ENCODE peak calls at places on chromosome 19, in four cellular contexts. W is right atrium auricular region, X is ascending aorta, I is tibial nerve. O is an unnamed sample.

GRCh38 chr19:35557539-35558399 is 5.7 kb downstream of the ATP4A start:
- DNase-seq in X (no peak), I (no peak), W (no peak), O (peak; percentile 55)

GRCh38 chr19:19068659-19069509 is 5.1 kb downstream of the SLC25A42 start:
- DNase-seq in I (no peak), X (no peak), W (no peak), O (no peak)

GRCh38 chr19:55657004-55657747 is 2.3 kb downstream of the U2AF2 start:
- DNase-seq in X (no peak), W (no peak), I (no peak), O (peak; percentile 76)

GRCh38 chr19:6521718-6522646 is 8.8 kb upstream of the TNFSF9 start:
- DNase-seq in W (no peak), I (no peak), X (no peak), O (peak; percentile 58)

GRCh38 chr19:29085630-29086029 is 127.3 kb downstream of the UQCRFS1 start:
- DNase-seq in W (no peak), I (no peak), X (no peak), O (no peak)

GRCh38 chr19:32870154-32870573 is 597 bp upstream of the SLC7A9 start:
- DNase-seq in X (no peak), W (no peak), I (no peak), O (peak; percentile 49)

GRCh38 chr19:56946164-56946563 is 105.6 kb upstream of the PEG3 start:
- DNase-seq in I (no peak), W (no peak), X (no peak), O (no peak)

GRCh38 chr19:38898788-38899446 is 501 bp downstream of the SIRT2 start:
- DNase-seq in W (peak; percentile 61), I (peak; percentile 18), X (no peak), O (no peak)

GRCh38 chr19:30523791-30524190 is 151.6 kb downstream of the ZNF536 start:
- DNase-seq in I (no peak), W (no peak), X (no peak), O (no peak)

GRCh38 chr19:17184381-17184841 is 30.7 kb upstream of the USE1 start:
- DNase-seq in W (no peak), X (no peak), I (no peak), O (no peak)

DNA sequence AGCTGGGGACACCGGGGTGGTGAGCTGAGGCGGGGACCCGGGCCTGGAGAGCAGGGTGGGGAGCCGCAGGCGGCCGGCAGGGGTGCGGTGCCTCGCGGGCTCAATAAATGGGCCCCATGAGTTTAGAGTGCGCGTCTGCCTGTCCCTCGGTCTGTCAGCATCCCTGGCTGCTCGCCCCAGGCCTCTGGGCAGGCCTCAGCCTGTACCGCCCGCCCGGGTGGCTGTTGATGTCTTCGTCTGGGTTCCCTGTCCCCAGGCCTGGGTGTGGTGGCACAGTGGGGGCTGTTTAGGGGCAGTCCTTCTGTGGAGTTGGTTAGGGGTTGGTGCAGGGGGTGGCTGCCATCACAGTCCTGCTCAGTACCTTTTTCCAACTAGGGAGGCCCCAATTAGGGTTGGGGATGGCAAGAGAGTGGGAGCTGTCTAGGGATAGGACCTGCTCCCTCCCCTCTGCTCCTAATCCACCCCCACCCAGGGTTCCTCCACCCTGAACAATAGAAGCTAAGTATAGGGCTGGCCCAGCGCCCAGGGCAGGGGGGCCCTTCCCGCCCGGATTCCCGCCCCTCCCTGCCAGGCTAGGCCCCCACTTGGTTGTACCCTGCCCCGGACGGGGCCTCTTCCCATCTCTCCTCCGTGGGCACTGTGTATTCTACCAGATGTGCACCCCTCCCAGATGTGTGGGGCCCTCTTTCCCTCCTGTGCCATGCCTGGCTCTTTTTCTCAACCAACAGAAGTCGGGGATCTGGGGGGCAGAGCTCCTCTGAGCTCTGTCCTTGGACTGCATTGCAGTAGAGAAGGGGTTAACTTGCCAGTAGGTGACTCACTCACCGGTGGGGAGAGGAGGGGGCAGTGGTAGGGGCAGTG is 12.4 kb downstream of the CIC start:
- DNase-seq in X (peak; percentile 83), I (no peak), W (peak; percentile 76), O (peak; percentile 88)
- H3K4me1 ChIP-seq in X (peaks cover 74% of the 10 kb centered on the region), I (peaks cover 74% of the 10 kb centered on the region), W (peaks cover 83% of the 10 kb centered on the region), O (peaks cover 91% of the 10 kb centered on the region)

DNA sequence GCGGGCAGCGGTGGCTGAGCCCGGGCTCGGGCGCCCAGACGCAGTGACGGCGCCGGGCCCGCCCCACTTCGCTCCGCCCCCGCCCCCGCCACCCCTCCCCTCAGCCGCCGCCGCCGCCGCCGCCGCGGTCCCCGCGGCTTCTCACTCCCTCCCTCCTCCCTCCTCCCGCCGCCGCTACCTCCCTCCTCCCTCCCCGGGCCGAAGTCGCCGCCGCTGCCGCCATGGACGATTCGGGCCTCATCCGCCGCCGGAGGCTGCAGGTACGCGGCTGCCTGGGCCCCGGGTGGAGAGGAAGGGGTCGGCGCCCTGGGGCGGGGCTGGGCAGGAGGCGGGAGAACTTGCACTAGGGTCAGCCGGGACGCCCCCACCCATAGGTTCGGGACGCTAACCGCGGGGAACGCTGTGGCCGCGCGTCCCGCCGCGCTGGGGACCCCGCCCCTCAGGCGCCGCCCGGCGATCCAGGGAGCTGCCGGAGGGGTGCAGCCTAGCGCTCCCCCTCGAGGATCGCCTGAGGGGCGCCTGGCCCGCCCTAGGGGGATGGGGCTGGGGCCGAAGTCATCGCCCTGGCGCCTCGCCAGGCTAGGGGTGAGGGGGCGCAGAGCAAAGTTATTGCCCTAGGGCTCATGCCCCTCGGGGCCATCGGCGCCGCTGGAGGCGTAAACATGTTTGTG is 497 bp downstream of the RTBDN start:
- DNase-seq in I (no peak), X (no peak), W (no peak), O (peak; percentile 87)
- TF ChIP-seq CTCF in I (no peak), X (no peak), W (no peak), O (no peak)

GRCh38 chr19:10766049-10766623 is 48.3 kb downstream of the DNM2 start:
- DNase-seq in I (no peak), W (no peak), X (no peak), O (no peak)
- H3K4me1 ChIP-seq in I (peaks cover 44% of the 10 kb centered on the region), W (peaks cover 96% of the 10 kb centered on the region), X (peaks cover 50% of the 10 kb centered on the region), O (peaks cover 89% of the 10 kb centered on the region)

GRCh38 chr19:49475995-49476880 is 2.2 kb downstream of the FLT3LG start:
- DNase-seq in W (no peak), I (no peak), X (no peak), O (peak; percentile 86)
- TF ChIP-seq CTCF in W (peak; percentile 49), I (peak; percentile 37), X (peak; percentile 36), O (peak; percentile 19)

GRCh38 chr19:47786566-47786965 is 8.1 kb downstream of the SELENOW start:
- DNase-seq in I (no peak), W (no peak), X (no peak), O (no peak)
- H3K4me1 ChIP-seq in I (peaks cover 12% of the 10 kb centered on the region), W (peaks cover 23% of the 10 kb centered on the region), X (peaks cover 24% of the 10 kb centered on the region), O (peaks cover 8% of the 10 kb centered on the region)

GRCh38 chr19:679418-680286 is 3.5 kb downstream of the FSTL3 start:
- DNase-seq in X (peak; percentile 88), I (peak; percentile 41), W (peak; percentile 83), O (peak; percentile 57)
- TF ChIP-seq CTCF in X (no peak), I (no peak), W (no peak), O (no peak)

DNA sequence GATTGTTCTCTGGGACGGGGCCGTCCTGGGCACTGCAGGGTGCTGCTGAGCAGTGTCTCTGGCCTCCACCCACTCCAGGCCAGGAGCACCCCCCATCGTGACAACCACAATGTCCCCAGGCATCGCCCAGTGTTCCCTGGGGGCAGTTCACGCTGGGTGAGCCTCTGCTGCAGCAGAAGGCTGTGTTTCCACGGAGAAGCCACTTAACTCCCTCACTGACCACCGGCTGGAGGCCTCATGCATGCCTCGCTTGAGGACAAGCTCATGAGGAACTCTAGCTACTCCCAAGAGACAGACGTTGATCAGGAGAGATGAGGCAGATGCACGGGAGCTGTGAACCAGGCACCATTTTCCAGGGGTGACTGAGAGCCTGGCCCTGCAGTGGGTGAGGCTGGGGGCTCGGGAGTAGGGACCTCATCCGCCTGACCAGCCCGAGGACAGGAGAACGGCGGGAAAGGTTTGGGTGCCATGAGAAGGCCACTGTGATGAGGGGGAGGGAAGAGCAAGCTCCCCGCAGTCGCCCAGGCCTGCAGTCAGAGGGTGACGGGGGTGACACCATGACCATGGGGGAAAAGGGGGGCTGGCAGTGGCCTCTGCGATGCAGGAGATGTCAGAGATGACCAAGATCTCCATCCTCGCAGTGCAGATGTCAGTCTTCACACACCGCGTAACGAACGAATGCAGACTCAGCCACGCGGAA is 5.1 kb downstream of the SLC39A3 start:
- DNase-seq in I (no peak), X (no peak), W (no peak), O (no peak)
- H3K4me1 ChIP-seq in I (peaks cover 10% of the 10 kb centered on the region), X (peaks cover 11% of the 10 kb centered on the region), W (peaks cover 8% of the 10 kb centered on the region), O (peaks cover 11% of the 10 kb centered on the region)

GRCh38 chr19:1905863-1906375 is 720 bp downstream of the ADAT3 start:
- DNase-seq in W (no peak), X (no peak), I (no peak), O (no peak)

GRCh38 chr19:1906985-1907562 is 1.9 kb downstream of the ADAT3 start:
- DNase-seq in X (no peak), W (no peak), I (no peak), O (no peak)

GRCh38 chr19:1908364-1908678 is 3.1 kb downstream of the ADAT3 start:
- DNase-seq in I (no peak), W (no peak), X (no peak), O (no peak)

GRCh38 chr19:1910169-1910568 is 5.0 kb downstream of the ADAT3 start:
- DNase-seq in X (no peak), I (no peak), W (no peak), O (no peak)

GRCh38 chr19:1907563-1908363 is 2.6 kb downstream of the ADAT3 start:
- DNase-seq in X (no peak), W (no peak), I (no peak), O (peak; percentile 86)
- TF ChIP-seq CTCF in X (no peak), W (no peak), I (no peak), O (no peak)

DNA sequence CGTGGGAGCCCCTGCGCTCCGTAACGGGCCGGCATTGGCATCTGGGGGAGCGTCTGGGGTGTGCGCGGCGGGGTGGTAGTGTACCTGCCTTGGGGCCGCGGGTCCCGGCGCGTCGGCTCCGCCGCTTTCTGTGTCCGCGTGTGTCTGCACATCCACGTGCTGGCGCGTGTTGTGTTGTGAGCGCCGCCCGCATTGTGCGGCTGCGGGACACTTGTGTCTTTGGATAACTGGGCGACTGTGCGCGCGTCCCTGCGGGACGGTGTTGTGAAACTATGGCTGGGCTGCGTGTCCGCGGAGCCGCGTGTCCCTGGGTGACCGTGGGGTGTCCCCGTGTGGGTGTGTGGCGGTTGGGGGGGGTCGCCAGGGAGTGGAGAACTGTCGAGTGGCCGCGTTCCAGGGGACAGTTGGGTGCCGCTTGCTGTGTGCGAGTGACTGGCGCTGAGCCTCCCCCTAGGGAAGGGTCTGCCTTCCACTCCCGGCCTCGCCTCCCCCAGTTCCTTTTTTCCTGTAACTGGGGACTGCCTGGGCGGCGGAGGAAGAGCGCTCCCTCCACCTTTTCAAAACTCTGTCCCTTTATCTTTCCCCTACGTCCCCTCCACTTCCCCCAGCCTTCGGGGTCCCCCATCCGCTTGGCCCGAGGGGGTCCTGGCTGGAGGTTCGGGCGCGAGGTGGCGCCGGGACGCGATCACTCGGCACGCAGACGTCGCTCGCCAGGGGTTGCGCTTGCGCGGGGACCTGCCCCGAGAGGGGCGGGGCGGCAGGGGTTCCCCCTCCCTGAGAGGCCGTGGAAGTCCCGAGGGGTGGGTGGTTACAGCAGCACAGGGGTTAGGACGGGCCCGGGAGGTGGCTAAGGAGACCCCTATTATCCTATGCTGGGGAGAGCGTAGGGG is 5.6 kb upstream of the NFIC start:
- DNase-seq in X (peak; percentile 83), I (no peak), W (peak; percentile 83), O (peak; percentile 75)
- H3K4me1 ChIP-seq in X (peaks cover 34% of the 10 kb centered on the region), I (peaks cover 20% of the 10 kb centered on the region), W (peaks cover 54% of the 10 kb centered on the region), O (peaks cover 29% of the 10 kb centered on the region)

GRCh38 chr19:45584332-45585157 is at the start of gene OPA3:
- DNase-seq in W (peak; percentile 100), X (peak; percentile 100), I (peak; percentile 99), O (peak; percentile 100)
- TF ChIP-seq CTCF in W (no peak), X (no peak), I (peak; percentile 55), O (no peak)